ENCODE peak calls at places on chromosomes 16 and 17, in nine cellular contexts. M is ascending aorta; K is RWPE1; B is mucosa of descending colon; S is AG04450; E is GM10248; T is endodermal cell; J is nephron progenitor cell; W is CD4-positive, alpha-beta T cell. Q is an unnamed sample.

GRCh38 chr17:49290690-49291326 is 60.2 kb upstream of the PHOSPHO1 start:
- DNase-seq in M (no peak), K (peak), B (no peak), S (no peak), E (no peak), T (peak), J (no peak), W (no peak), Q (no peak)

GRCh38 chr16:54283735-54284318 is 2.8 kb downstream of the IRX3 start:
- DNase-seq in M (peak), K (no peak), B (no peak), S (no peak), E (no peak), T (no peak), J (peak), W (no peak), Q (no peak)

GRCh38 chr17:38914741-38915638 is 10.4 kb upstream of the LASP1NB start:
- DNase-seq in M (peak), K (no peak), B (peak), S (no peak), E (no peak), T (peak), J (peak), W (no peak), Q (no peak)

GRCh38 chr17:36196099-36196496 is 460 bp downstream of the CCL3L1 start:
- DNase-seq in M (no peak), K (no peak), B (no peak), S (no peak), E (no peak), T (no peak), J (no peak), W (no peak), Q (no peak)

GRCh38 chr17:27569257-27569722 is 61.7 kb upstream of the LGALS9 start:
- DNase-seq in M (no peak), K (no peak), B (no peak), S (no peak), E (peak), T (peak), J (peak), W (peak), Q (no peak)

GRCh38 chr17:81735181-81736102 is 23.4 kb downstream of the SLC25A10 start:
- DNase-seq in M (no peak), K (no peak), B (peak), S (no peak), E (peak), T (peak), J (no peak), W (no peak), Q (peak)

GRCh38 chr17:14201087-14201486 is 35.6 kb downstream of the CDRT15 start:
- DNase-seq in M (no peak), K (no peak), B (no peak), S (no peak), E (no peak), T (no peak), J (no peak), W (peak), Q (no peak)

GRCh38 chr16:23858496-23859062 is 22.8 kb downstream of the PRKCB start:
- DNase-seq in M (no peak), K (no peak), B (no peak), S (no peak), E (no peak), T (no peak), J (no peak), W (no peak), Q (no peak)

GRCh38 chr17:82287849-82288601 is 14.5 kb upstream of the CSNK1D start:
- DNase-seq in M (no peak), K (peak), B (peak), S (peak), E (no peak), T (no peak), J (no peak), W (no peak), Q (peak)

GRCh38 chr17:36148559-36149295 is 27.7 kb downstream of the TBC1D3B start:
- DNase-seq in M (peak), K (peak), B (peak), S (peak), E (peak), T (peak), J (peak), W (peak), Q (peak)

GRCh38 chr16:10871157-10871991 is 5.6 kb upstream of the CIITA start:
- DNase-seq in M (no peak), K (peak), B (peak), S (peak), E (peak), T (no peak), J (no peak), W (no peak), Q (no peak)

GRCh38 chr16:49881890-49882289 is 26.0 kb upstream of the ZNF423 start:
- DNase-seq in M (no peak), K (no peak), B (no peak), S (no peak), E (no peak), T (no peak), J (no peak), W (no peak), Q (peak)

GRCh38 chr17:63639125-63639524 is 16.9 kb downstream of the MAP3K3 start:
- DNase-seq in M (no peak), K (no peak), B (no peak), S (no peak), E (no peak), T (no peak), J (no peak), W (no peak), Q (no peak)

GRCh38 chr16:11913425-11914079 is 2.2 kb downstream of the GSPT1 start:
- DNase-seq in M (no peak), K (no peak), B (no peak), S (no peak), E (no peak), T (no peak), J (no peak), W (no peak), Q (no peak)

GRCh38 chr17:79800325-79801155 is 3.7 kb upstream of the CBX8 start:
- DNase-seq in M (no peak), K (no peak), B (peak), S (no peak), E (no peak), T (peak), J (peak), W (no peak), Q (no peak)

GRCh38 chr17:49656247-49656646 is 21.6 kb downstream of the SPOP start:
- DNase-seq in M (no peak), K (no peak), B (no peak), S (no peak), E (no peak), T (no peak), J (no peak), W (no peak), Q (no peak)

GRCh38 chr17:3546521-3546920 is 11.1 kb downstream of the TRPV3 start:
- DNase-seq in M (no peak), K (no peak), B (no peak), S (no peak), E (no peak), T (peak), J (no peak), W (no peak), Q (no peak)

GRCh38 chr16:31099860-31100638 is 5.5 kb upstream of the VKORC1 start:
- DNase-seq in M (no peak), K (no peak), B (no peak), S (no peak), E (no peak), T (no peak), J (no peak), W (no peak), Q (no peak)

GRCh38 chr16:68739964-68740627 is 3.0 kb downstream of the CDH1 start:
- DNase-seq in M (no peak), K (no peak), B (no peak), S (no peak), E (no peak), T (no peak), J (no peak), W (no peak), Q (peak)

GRCh38 chr17:50203086-50203485 is 1.7 kb upstream of the COL1A1 start:
- DNase-seq in M (no peak), K (no peak), B (no peak), S (no peak), E (no peak), T (no peak), J (no peak), W (no peak), Q (no peak)

GRCh38 chr16:50848755-50849514 is 107.0 kb downstream of the CYLD start:
- DNase-seq in M (no peak), K (no peak), B (no peak), S (no peak), E (no peak), T (no peak), J (no peak), W (no peak), Q (no peak)

GRCh38 chr17:76276069-76276431 is 10.9 kb downstream of the UBALD2 start:
- DNase-seq in M (no peak), K (no peak), B (no peak), S (no peak), E (no peak), T (no peak), J (no peak), W (no peak), Q (no peak)

DNA sequence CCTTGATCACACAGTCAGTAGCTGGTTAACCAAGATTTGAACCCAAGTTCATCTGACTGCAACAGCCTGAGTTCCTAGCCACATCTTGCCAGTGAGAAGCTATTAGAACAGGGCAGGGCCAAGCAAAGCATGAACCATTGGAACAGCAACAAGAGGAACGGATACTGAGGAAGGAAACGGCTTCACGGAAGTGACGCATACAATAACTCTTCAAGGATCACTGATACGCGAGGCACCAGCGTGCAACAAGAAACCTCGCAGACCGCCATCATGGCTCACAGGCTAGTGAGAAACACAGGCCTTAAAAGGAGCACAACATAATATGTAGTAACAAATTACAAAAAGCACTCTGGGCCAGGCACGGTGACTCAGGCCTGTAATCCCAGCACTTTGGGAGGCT is 114.9 kb downstream of the CDYL2 start:
- DNase-seq in M (no peak), K (no peak), B (no peak), S (no peak), E (no peak), T (no peak), J (no peak), W (no peak), Q (no peak)
- TF ChIP-seq CTCF in M (no peak), K (no peak), B (no peak), S (no peak), E (no peak), T (no peak), J (no peak), W (no peak), Q (no peak)

GRCh38 chr17:48011405-48012150 is 26.0 kb downstream of the COPZ2 start:
- DNase-seq in M (no peak), K (peak), B (no peak), S (no peak), E (peak), T (peak), J (peak), W (peak), Q (peak)
- TF ChIP-seq CTCF in M (peak), K (peak), B (peak), S (peak), E (peak), T (peak), J (peak), W (peak), Q (peak)

DNA sequence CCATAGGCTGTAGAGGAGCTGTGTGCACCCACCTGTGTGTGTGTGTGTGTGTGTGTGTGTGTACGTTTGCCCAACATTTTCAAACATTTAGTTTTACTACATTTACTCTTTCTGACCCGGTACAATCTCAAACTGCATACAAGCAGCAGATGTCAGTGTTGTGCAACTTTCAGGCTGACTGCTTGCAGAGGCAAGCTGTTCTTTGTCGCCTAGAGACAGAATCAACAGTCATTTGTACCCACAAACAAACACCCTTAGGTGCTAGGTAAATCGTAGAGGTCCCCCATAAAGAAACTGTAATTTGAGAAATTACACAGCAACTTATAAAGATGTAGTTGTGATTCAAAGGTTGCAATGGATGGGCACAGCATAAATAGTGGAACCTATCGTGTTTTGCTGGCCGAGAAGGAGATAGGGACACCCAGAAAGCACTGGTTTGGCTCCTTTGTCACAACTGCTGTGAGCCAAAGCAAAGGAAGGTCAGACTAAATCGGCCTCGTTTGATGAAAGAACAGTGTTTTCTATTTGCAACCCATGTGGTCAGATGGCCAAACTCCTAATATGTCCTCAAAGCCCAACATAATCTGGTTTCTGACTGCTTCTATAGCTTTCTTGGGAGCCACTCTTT is 478.4 kb downstream of the TOX3 start:
- DNase-seq in M (no peak), K (peak), B (peak), S (no peak), E (no peak), T (peak), J (peak), W (no peak), Q (peak)
- TF ChIP-seq CTCF in M (no peak), K (peak), B (no peak), S (no peak), E (no peak), T (peak), J (peak), W (no peak), Q (peak)

GRCh38 chr16:5042574-5043171 is 8.9 kb upstream of the NAGPA start:
- DNase-seq in M (no peak), K (no peak), B (no peak), S (no peak), E (no peak), T (peak), J (no peak), W (no peak), Q (no peak)
- TF ChIP-seq CTCF in M (no peak), K (no peak), B (no peak), S (no peak), E (no peak), T (peak), J (no peak), W (no peak), Q (no peak)

GRCh38 chr17:19867654-19868395 is at the start of gene ULK2:
- DNase-seq in M (peak), K (peak), B (peak), S (peak), E (peak), T (peak), J (peak), W (peak), Q (peak)
- TF ChIP-seq CTCF in M (no peak), K (peak), B (no peak), S (no peak), E (peak), T (no peak), J (no peak), W (no peak), Q (peak)

GRCh38 chr17:41913798-41914197 is 5.0 kb downstream of the ACLY start:
- DNase-seq in M (no peak), K (no peak), B (no peak), S (no peak), E (no peak), T (peak), J (no peak), W (no peak), Q (no peak)
- TF ChIP-seq CTCF in M (no peak), K (no peak), B (no peak), S (no peak), E (no peak), T (peak), J (no peak), W (no peak), Q (no peak)

Q was measured in right lobe of liver.